ENCODE peak calls at places on chromosome 13, in six cellular contexts. C, P, J, S, D and L are unnamed samples. For H3K4me1, the result is how much of the 10 kb centered on the place peaks cover.

GRCh38 chr13:52845766-52846566 is 2.5 kb downstream of the PCDH8 start:
- DNase-seq in J (peak), P (no peak), D (no peak), C (no peak), S (no peak), L (no peak)

GRCh38 chr13:32048816-32049215 is 17.2 kb downstream of the FRY start:
- DNase-seq in J (no peak), D (no peak), S (peak), C (no peak), P (no peak), L (no peak)

GRCh38 chr13:68185767-68186166 is 955.6 kb upstream of the PCDH9 start:
- DNase-seq in P (no peak), S (no peak), D (no peak), C (no peak), J (no peak), L (no peak)

GRCh38 chr13:98909016-98909415 is 68.8 kb downstream of the DOCK9 start:
- DNase-seq in C (no peak), J (no peak), P (no peak), D (no peak), S (peak), L (no peak)

GRCh38 chr13:27211771-27212364 is 39.5 kb upstream of the RPL21 start:
- DNase-seq in J (no peak), C (no peak), S (peak), D (no peak), P (no peak), L (no peak)

GRCh38 chr13:106172176-106172905 is 363.1 kb downstream of the EFNB2 start:
- DNase-seq in J (no peak), P (no peak), C (no peak), D (no peak), S (no peak), L (no peak)

GRCh38 chr13:43664700-43665191 is 122.0 kb downstream of the ENOX1 start:
- DNase-seq in D (peak), P (no peak), C (no peak), J (no peak), S (peak), L (no peak)

GRCh38 chr13:41668130-41668757 is 210.9 kb downstream of the RGCC start:
- DNase-seq in C (peak), P (peak), D (peak), J (peak), S (peak), L (peak)

GRCh38 chr13:105207586-105208293 is 1327.7 kb downstream of the EFNB2 start:
- DNase-seq in P (no peak), S (no peak), C (no peak), J (no peak), D (no peak), L (no peak)

GRCh38 chr13:43564941-43565340 is 221.8 kb downstream of the ENOX1 start:
- DNase-seq in J (no peak), D (no peak), P (no peak), S (no peak), C (no peak), L (no peak)

GRCh38 chr13:72341904-72342303 is 385.5 kb downstream of the MZT1 start:
- DNase-seq in J (no peak), C (no peak), P (no peak), D (no peak), S (no peak), L (no peak)

GRCh38 chr13:98741741-98742435 is 10.6 kb downstream of the SLC15A1 start:
- DNase-seq in S (no peak), P (no peak), C (no peak), D (no peak), J (no peak), L (no peak)

GRCh38 chr13:98503175-98504028 is 73.5 kb downstream of the STK24 start:
- DNase-seq in D (no peak), J (peak), S (no peak), C (no peak), P (no peak), L (no peak)

GRCh38 chr13:78881054-78881453 is 222.1 kb upstream of the OBI1 start:
- DNase-seq in P (no peak), S (no peak), D (no peak), J (no peak), C (no peak), L (no peak)

GRCh38 chr13:45769072-45769471 is 67.0 kb downstream of the CBY2 start:
- DNase-seq in P (no peak), J (no peak), C (no peak), S (no peak), D (no peak), L (no peak)

GRCh38 chr13:37960427-37960826 is 90.9 kb upstream of the TRPC4 start:
- DNase-seq in D (no peak), S (peak), C (no peak), J (no peak), P (no peak), L (no peak)

GRCh38 chr13:92514420-92515125 is 712.0 kb upstream of the GPC6 start:
- DNase-seq in S (no peak), P (no peak), D (no peak), J (no peak), C (no peak), L (no peak)

GRCh38 chr13:105167385-105167784 is 1368.1 kb downstream of the EFNB2 start:
- DNase-seq in D (no peak), P (no peak), J (no peak), C (no peak), S (no peak), L (no peak)

GRCh38 chr13:29918845-29919244 is 68.4 kb upstream of the UBL3 start:
- DNase-seq in C (no peak), P (no peak), S (peak), J (no peak), D (peak), L (no peak)

GRCh38 chr13:64339373-64340063 is 2890.6 kb downstream of the PCDH9 start:
- DNase-seq in J (no peak), C (no peak), S (no peak), D (no peak), P (no peak), L (no peak)

GRCh38 chr13:88937381-88937780 is 1266.2 kb downstream of the SLITRK5 start:
- DNase-seq in P (no peak), J (no peak), S (no peak), C (no peak), D (no peak), L (no peak)

DNA sequence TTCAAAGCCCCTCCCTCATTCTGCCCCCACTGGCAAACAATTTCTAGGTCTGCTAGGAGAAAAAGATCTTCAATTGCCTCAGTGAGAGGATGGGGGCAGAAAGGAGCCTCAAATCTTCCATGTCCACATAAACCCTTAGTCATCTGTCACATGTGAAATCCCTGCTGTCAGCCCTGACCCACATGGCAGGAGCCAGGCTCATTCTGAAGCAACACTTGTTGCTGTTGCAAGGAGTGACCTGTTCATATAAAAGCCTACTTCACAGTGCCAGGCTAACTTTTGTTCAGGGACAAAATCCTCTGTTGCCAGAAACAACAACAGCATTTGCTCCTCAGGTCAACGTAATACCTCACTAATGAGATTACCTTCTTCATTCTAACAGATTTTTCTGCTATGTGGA is 70.5 kb downstream of the IRS2 start:
- DNase-seq in D (no peak), C (no peak), S (peak), P (no peak), J (no peak), L (no peak)
- TF ChIP-seq CTCF in D (no peak), C (no peak), S (no peak), P (no peak), J (no peak), L (no peak)

GRCh38 chr13:49310251-49310650 is 62.5 kb downstream of the CDADC1 start:
- DNase-seq in J (no peak), D (no peak), P (no peak), S (no peak), C (no peak), L (no peak)
- H3K4me1 ChIP-seq in J (under half), D (half or more), P (under half), S (under half), C (under half), L (under half)

GRCh38 chr13:113742445-113743120 is 16.4 kb upstream of the TMEM255B start:
- DNase-seq in D (no peak), J (no peak), S (peak), P (no peak), C (no peak), L (no peak)

GRCh38 chr13:113743366-113744195 is 15.4 kb upstream of the TMEM255B start:
- DNase-seq in D (no peak), S (no peak), C (no peak), P (no peak), J (no peak), L (peak)

GRCh38 chr13:113740661-113741060 is 18.4 kb upstream of the TMEM255B start:
- DNase-seq in P (no peak), J (no peak), C (no peak), S (no peak), D (no peak), L (no peak)

GRCh38 chr13:113741101-113741731 is 17.8 kb upstream of the TMEM255B start:
- DNase-seq in S (no peak), P (no peak), D (no peak), J (no peak), C (no peak), L (no peak)

GRCh38 chr13:113742000-113742441 is 17.0 kb upstream of the TMEM255B start:
- DNase-seq in C (no peak), J (no peak), S (peak), P (peak), D (peak), L (no peak)
- TF ChIP-seq CTCF in C (no peak), J (no peak), S (no peak), P (peak), D (no peak), L (no peak)

GRCh38 chr13:23847545-23847944 is 41.7 kb downstream of the MIPEP start:
- DNase-seq in C (no peak), D (no peak), S (no peak), P (no peak), J (no peak), L (no peak)
- H3K4me1 ChIP-seq in C (under half), D (under half), S (under half), P (under half), J (under half), L (under half)